ENCODE peak calls at places on chromosome 16, in six cellular contexts. One of them, this sample, is unnamed.

GRCh38 chr16:87041286-87041685 is 275.9 kb downstream of the C16orf95 start:
- DNase-seq in activated T-helper 1 cell treated with anti-CD3 and anti-CD28 coated beads, Interleukin-2, amount 50 U/mL, for 16 hours: no peak
- DNase-seq in smooth muscle cell of the brain vasculature: no peak
- DNase-seq in activated B cell treated with CpG ODN at 0.5 μM for 24 hours: no peak
- DNase-seq in sciatic nerve: no peak
- DNase-seq in skeletal muscle cell: no peak
- DNase-seq in this sample: no peak

GRCh38 chr16:57538235-57538711 is 1.9 kb upstream of the CCDC102A start:
- DNase-seq in activated T-helper 1 cell treated with anti-CD3 and anti-CD28 coated beads, Interleukin-2, amount 50 U/mL, for 16 hours: no peak
- DNase-seq in sciatic nerve: peak
- DNase-seq in activated B cell treated with CpG ODN at 0.5 μM for 24 hours: no peak
- DNase-seq in skeletal muscle cell: no peak
- DNase-seq in smooth muscle cell of the brain vasculature: no peak
- DNase-seq in this sample: no peak

GRCh38 chr16:1744338-1744840 is 27.0 kb downstream of the NME3 start:
- DNase-seq in skeletal muscle cell: no peak
- DNase-seq in activated T-helper 1 cell treated with anti-CD3 and anti-CD28 coated beads, Interleukin-2, amount 50 U/mL, for 16 hours: no peak
- DNase-seq in activated B cell treated with CpG ODN at 0.5 μM for 24 hours: no peak
- DNase-seq in smooth muscle cell of the brain vasculature: no peak
- DNase-seq in sciatic nerve: peak
- DNase-seq in this sample: no peak

GRCh38 chr16:69310479-69311114 is 553 bp upstream of the VPS4A start:
- DNase-seq in activated T-helper 1 cell treated with anti-CD3 and anti-CD28 coated beads, Interleukin-2, amount 50 U/mL, for 16 hours: no peak
- DNase-seq in smooth muscle cell of the brain vasculature: no peak
- DNase-seq in sciatic nerve: no peak
- DNase-seq in skeletal muscle cell: no peak
- DNase-seq in activated B cell treated with CpG ODN at 0.5 μM for 24 hours: no peak
- DNase-seq in this sample: no peak

GRCh38 chr16:8855972-8856371 is 12.8 kb downstream of the CARHSP1 start:
- DNase-seq in sciatic nerve: no peak
- DNase-seq in activated T-helper 1 cell treated with anti-CD3 and anti-CD28 coated beads, Interleukin-2, amount 50 U/mL, for 16 hours: no peak
- DNase-seq in skeletal muscle cell: no peak
- DNase-seq in smooth muscle cell of the brain vasculature: no peak
- DNase-seq in activated B cell treated with CpG ODN at 0.5 μM for 24 hours: no peak
- DNase-seq in this sample: no peak

GRCh38 chr16:81585785-81586184 is 141.2 kb downstream of the CMIP start:
- DNase-seq in smooth muscle cell of the brain vasculature: no peak
- DNase-seq in sciatic nerve: no peak
- DNase-seq in skeletal muscle cell: no peak
- DNase-seq in activated B cell treated with CpG ODN at 0.5 μM for 24 hours: no peak
- DNase-seq in activated T-helper 1 cell treated with anti-CD3 and anti-CD28 coated beads, Interleukin-2, amount 50 U/mL, for 16 hours: no peak
- DNase-seq in this sample: no peak

GRCh38 chr16:53224932-53225533 is 170.2 kb downstream of the CHD9 start:
- DNase-seq in activated T-helper 1 cell treated with anti-CD3 and anti-CD28 coated beads, Interleukin-2, amount 50 U/mL, for 16 hours: no peak
- DNase-seq in skeletal muscle cell: no peak
- DNase-seq in sciatic nerve: no peak
- DNase-seq in smooth muscle cell of the brain vasculature: no peak
- DNase-seq in activated B cell treated with CpG ODN at 0.5 μM for 24 hours: no peak
- DNase-seq in this sample: no peak

GRCh38 chr16:89973654-89974335 is 25.2 kb downstream of the DEF8 start:
- DNase-seq in sciatic nerve: no peak
- DNase-seq in activated T-helper 1 cell treated with anti-CD3 and anti-CD28 coated beads, Interleukin-2, amount 50 U/mL, for 16 hours: no peak
- DNase-seq in smooth muscle cell of the brain vasculature: no peak
- DNase-seq in skeletal muscle cell: no peak
- DNase-seq in activated B cell treated with CpG ODN at 0.5 μM for 24 hours: no peak
- DNase-seq in this sample: no peak

GRCh38 chr16:51818342-51818944 is 667.4 kb upstream of the SALL1 start:
- DNase-seq in sciatic nerve: no peak
- DNase-seq in activated B cell treated with CpG ODN at 0.5 μM for 24 hours: no peak
- DNase-seq in smooth muscle cell of the brain vasculature: peak
- DNase-seq in skeletal muscle cell: no peak
- DNase-seq in activated T-helper 1 cell treated with anti-CD3 and anti-CD28 coated beads, Interleukin-2, amount 50 U/mL, for 16 hours: no peak
- DNase-seq in this sample: no peak

GRCh38 chr16:46843898-46844642 is 13.1 kb upstream of the C16orf87 start:
- DNase-seq in sciatic nerve: no peak
- DNase-seq in skeletal muscle cell: no peak
- DNase-seq in smooth muscle cell of the brain vasculature: no peak
- DNase-seq in activated T-helper 1 cell treated with anti-CD3 and anti-CD28 coated beads, Interleukin-2, amount 50 U/mL, for 16 hours: no peak
- DNase-seq in activated B cell treated with CpG ODN at 0.5 μM for 24 hours: no peak
- DNase-seq in this sample: no peak

GRCh38 chr16:68646948-68647659 is 2.0 kb downstream of the CDH3 start:
- DNase-seq in sciatic nerve: no peak
- DNase-seq in activated T-helper 1 cell treated with anti-CD3 and anti-CD28 coated beads, Interleukin-2, amount 50 U/mL, for 16 hours: no peak
- DNase-seq in smooth muscle cell of the brain vasculature: no peak
- DNase-seq in skeletal muscle cell: no peak
- DNase-seq in activated B cell treated with CpG ODN at 0.5 μM for 24 hours: no peak
- DNase-seq in this sample: no peak

GRCh38 chr16:77443834-77444460 is 9.1 kb upstream of the ADAMTS18 start:
- DNase-seq in skeletal muscle cell: no peak
- DNase-seq in activated T-helper 1 cell treated with anti-CD3 and anti-CD28 coated beads, Interleukin-2, amount 50 U/mL, for 16 hours: no peak
- DNase-seq in smooth muscle cell of the brain vasculature: no peak
- DNase-seq in activated B cell treated with CpG ODN at 0.5 μM for 24 hours: no peak
- DNase-seq in sciatic nerve: no peak
- DNase-seq in this sample: no peak

GRCh38 chr16:11949527-11949926 is 7.7 kb upstream of the NPIPB2 start:
- DNase-seq in activated B cell treated with CpG ODN at 0.5 μM for 24 hours: no peak
- DNase-seq in activated T-helper 1 cell treated with anti-CD3 and anti-CD28 coated beads, Interleukin-2, amount 50 U/mL, for 16 hours: no peak
- DNase-seq in skeletal muscle cell: no peak
- DNase-seq in smooth muscle cell of the brain vasculature: no peak
- DNase-seq in sciatic nerve: no peak
- DNase-seq in this sample: no peak

GRCh38 chr16:55015181-55015913 is 84.7 kb downstream of the IRX5 start:
- DNase-seq in sciatic nerve: no peak
- DNase-seq in activated B cell treated with CpG ODN at 0.5 μM for 24 hours: no peak
- DNase-seq in skeletal muscle cell: no peak
- DNase-seq in smooth muscle cell of the brain vasculature: no peak
- DNase-seq in activated T-helper 1 cell treated with anti-CD3 and anti-CD28 coated beads, Interleukin-2, amount 50 U/mL, for 16 hours: no peak
- DNase-seq in this sample: no peak

GRCh38 chr16:3819741-3820724 is 60.5 kb downstream of the CREBBP start:
- DNase-seq in smooth muscle cell of the brain vasculature: peak
- DNase-seq in skeletal muscle cell: peak
- DNase-seq in activated B cell treated with CpG ODN at 0.5 μM for 24 hours: no peak
- DNase-seq in sciatic nerve: no peak
- DNase-seq in activated T-helper 1 cell treated with anti-CD3 and anti-CD28 coated beads, Interleukin-2, amount 50 U/mL, for 16 hours: no peak
- DNase-seq in this sample: no peak

GRCh38 chr16:18855196-18855595 is 53.8 kb upstream of the ARL6IP1 start:
- DNase-seq in activated T-helper 1 cell treated with anti-CD3 and anti-CD28 coated beads, Interleukin-2, amount 50 U/mL, for 16 hours: no peak
- DNase-seq in sciatic nerve: no peak
- DNase-seq in smooth muscle cell of the brain vasculature: no peak
- DNase-seq in skeletal muscle cell: no peak
- DNase-seq in activated B cell treated with CpG ODN at 0.5 μM for 24 hours: no peak
- DNase-seq in this sample: no peak

GRCh38 chr16:67258160-67258835 is 9.5 kb downstream of the SLC9A5 start:
- DNase-seq in sciatic nerve: no peak
- DNase-seq in smooth muscle cell of the brain vasculature: no peak
- DNase-seq in activated T-helper 1 cell treated with anti-CD3 and anti-CD28 coated beads, Interleukin-2, amount 50 U/mL, for 16 hours: no peak
- DNase-seq in activated B cell treated with CpG ODN at 0.5 μM for 24 hours: no peak
- DNase-seq in skeletal muscle cell: no peak
- DNase-seq in this sample: no peak

GRCh38 chr16:2904922-2905240 is 6.8 kb upstream of the FLYWCH1 start:
- DNase-seq in skeletal muscle cell: no peak
- DNase-seq in smooth muscle cell of the brain vasculature: no peak
- DNase-seq in activated T-helper 1 cell treated with anti-CD3 and anti-CD28 coated beads, Interleukin-2, amount 50 U/mL, for 16 hours: no peak
- DNase-seq in sciatic nerve: no peak
- DNase-seq in activated B cell treated with CpG ODN at 0.5 μM for 24 hours: no peak
- DNase-seq in this sample: no peak

This sample was measured in central memory CD8-positive, alpha-beta T cell.